ENCODE peak calls at places on chromosomes 13 and 19, in six cellular contexts. O is adrenal gland, M is right atrium auricular region, D is Panc1, I is breast epithelium, S is heart right ventricle. F is an unnamed sample. For H3K4me1, the result is how much of the 10 kb centered on the place peaks cover.

GRCh38 chr19:57269515-57270250 is 10.6 kb upstream of the ZNF460 start:
- DNase-seq in O (no peak), M (no peak), D (no peak), I (no peak), S (no peak), F (no peak)

GRCh38 chr19:6424190-6424938 is at the start of gene KHSRP:
- DNase-seq in O (no peak), M (no peak), D (no peak), I (no peak), S (no peak), F (no peak)

GRCh38 chr19:29429021-29429420 is 96.8 kb upstream of the VSTM2B start:
- DNase-seq in O (no peak), M (no peak), D (no peak), I (no peak), S (no peak), F (no peak)

GRCh38 chr13:83352391-83352790 is 529.9 kb downstream of the SLITRK1 start:
- DNase-seq in O (no peak), M (no peak), D (no peak), I (no peak), S (no peak), F (no peak)

GRCh38 chr13:95067303-95067702 is 233.9 kb downstream of the ABCC4 start:
- DNase-seq in O (no peak), M (no peak), D (no peak), I (no peak), S (no peak), F (no peak)

GRCh38 chr13:27403252-27403678 is 21.2 kb upstream of the GTF3A start:
- DNase-seq in O (no peak), M (no peak), D (no peak), I (no peak), S (no peak), F (no peak)

GRCh38 chr13:102879793-102880499 is 34.1 kb downstream of the ERCC5 start:
- DNase-seq in O (no peak), M (no peak), D (no peak), I (no peak), S (peak), F (no peak)

GRCh38 chr13:31267126-31267784 is 67.5 kb downstream of the B3GLCT start:
- DNase-seq in O (no peak), M (no peak), D (no peak), I (no peak), S (peak), F (no peak)

GRCh38 chr13:27131906-27132305 is 39.7 kb downstream of the USP12 start:
- DNase-seq in O (no peak), M (no peak), D (no peak), I (no peak), S (no peak), F (no peak)

GRCh38 chr19:45500918-45501729 is 2.9 kb downstream of the PPM1N start:
- DNase-seq in O (no peak), M (no peak), D (no peak), I (no peak), S (no peak), F (no peak)

GRCh38 chr19:47848871-47849473 is 10.1 kb upstream of the TPRX2 start:
- DNase-seq in O (peak), M (no peak), D (no peak), I (no peak), S (no peak), F (no peak)

GRCh38 chr13:67299072-67299635 is 69.0 kb upstream of the PCDH9 start:
- DNase-seq in O (no peak), M (no peak), D (no peak), I (no peak), S (no peak), F (no peak)

GRCh38 chr19:45763691-45764294 is 5.3 kb downstream of the SIX5 start:
- DNase-seq in O (no peak), M (no peak), D (no peak), I (no peak), S (no peak), F (no peak)

GRCh38 chr13:92355213-92355612 is 871.4 kb upstream of the GPC6 start:
- DNase-seq in O (no peak), M (no peak), D (no peak), I (no peak), S (no peak), F (no peak)

DNA sequence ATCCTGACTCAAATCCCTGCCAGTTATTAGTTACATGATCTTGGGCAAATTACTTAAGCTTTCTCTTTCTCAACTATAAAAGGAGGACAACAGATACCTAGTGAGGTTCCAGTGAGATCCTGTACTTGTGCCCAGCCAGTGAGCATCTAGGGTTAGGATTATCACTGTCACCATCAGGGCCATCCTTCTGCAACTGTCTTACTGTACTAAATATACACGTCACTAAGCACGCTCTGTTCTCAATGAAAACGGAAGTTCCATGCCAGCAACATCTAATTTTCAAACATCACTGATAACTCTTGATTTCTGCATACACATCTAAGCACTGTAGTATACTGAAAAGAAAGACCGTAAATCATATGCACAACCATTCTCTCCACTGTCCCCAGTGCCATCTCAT is 70.0 kb downstream of the FOXO1 start:
- DNase-seq in O (peak), M (no peak), D (no peak), I (no peak), S (no peak), F (no peak)
- H3K4me1 ChIP-seq in O (under half), M (under half), D (under half), I (under half), S (half or more), F (under half)

GRCh38 chr19:19459099-19459498 is 53.6 kb downstream of the GATAD2A start:
- DNase-seq in O (no peak), M (no peak), D (no peak), I (no peak), S (no peak), F (no peak)
- H3K4me1 ChIP-seq in O (under half), M (half or more), D (under half), I (under half), S (half or more), F (half or more)

GRCh38 chr13:98534821-98535220 is 42.1 kb downstream of the STK24 start:
- DNase-seq in O (no peak), M (no peak), D (no peak), I (no peak), S (no peak), F (no peak)
- H3K4me1 ChIP-seq in O (under half), M (half or more), D (under half), I (under half), S (half or more), F (under half)

GRCh38 chr13:110287031-110287828 is 19.7 kb downstream of the COL4A1 start:
- DNase-seq in O (no peak), M (peak), D (no peak), I (no peak), S (no peak), F (no peak)
- H3K4me1 ChIP-seq in O (under half), M (half or more), D (under half), I (under half), S (half or more), F (half or more)

GRCh38 chr13:98486412-98486811 is 90.5 kb downstream of the STK24 start:
- DNase-seq in O (no peak), M (no peak), D (no peak), I (no peak), S (no peak), F (no peak)

GRCh38 chr13:98484289-98485219 is 92.4 kb downstream of the STK24 start:
- DNase-seq in O (peak), M (peak), D (peak), I (peak), S (peak), F (peak)

GRCh38 chr13:98487016-98487415 is 89.9 kb downstream of the STK24 start:
- DNase-seq in O (no peak), M (no peak), D (no peak), I (no peak), S (no peak), F (no peak)

GRCh38 chr13:98483636-98484288 is 93.1 kb downstream of the STK24 start:
- DNase-seq in O (no peak), M (no peak), D (no peak), I (no peak), S (no peak), F (no peak)

DNA sequence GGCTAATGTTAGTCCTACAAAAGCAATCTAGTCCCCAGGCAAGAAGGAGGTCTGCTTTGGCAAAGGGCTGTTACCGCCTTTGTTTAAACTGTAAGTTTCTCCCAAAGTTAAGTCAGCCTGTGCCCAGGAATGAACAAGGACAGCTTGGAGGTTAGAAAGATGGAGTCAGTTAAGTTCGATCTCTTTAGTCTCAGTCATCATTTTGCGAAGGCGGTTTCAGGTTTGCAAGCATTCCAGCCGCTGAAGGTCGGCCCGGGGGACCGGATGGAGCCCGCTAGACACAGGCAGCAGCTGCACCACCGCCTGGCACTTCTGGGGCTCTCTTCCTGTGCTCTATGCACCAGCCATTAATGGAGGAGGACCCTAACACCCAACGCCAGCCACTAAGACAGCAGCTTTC is 91.3 kb downstream of the STK24 start:
- DNase-seq in O (no peak), M (no peak), D (no peak), I (no peak), S (no peak), F (no peak)
- H3K4me1 ChIP-seq in O (under half), M (half or more), D (under half), I (under half), S (half or more), F (under half)

GRCh38 chr19:1241417-1242095 is at the start of gene ATP5F1D:
- DNase-seq in O (peak), M (peak), D (no peak), I (peak), S (peak), F (no peak)
- H3K4me1 ChIP-seq in O (half or more), M (half or more), D (under half), I (under half), S (half or more), F (half or more)

DNA sequence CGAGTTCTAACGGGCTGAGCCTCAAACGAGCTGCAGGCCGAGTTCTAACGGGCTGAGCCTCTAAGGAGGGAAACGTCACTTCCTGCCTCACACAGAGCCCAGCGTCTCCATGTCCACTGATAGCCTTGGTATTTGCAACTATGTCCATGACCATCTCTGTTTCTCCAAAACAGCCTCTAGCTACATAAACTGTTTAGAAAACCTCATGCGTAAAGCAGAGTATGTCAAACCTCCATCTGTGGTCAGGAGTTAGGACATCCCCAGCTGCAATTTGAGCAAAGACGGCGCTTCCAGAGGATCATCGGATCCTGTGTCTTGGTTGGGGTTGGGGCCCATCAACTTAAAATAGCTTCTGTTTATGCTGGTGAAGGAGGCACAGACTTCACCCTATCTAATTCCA is 20.8 kb downstream of the RASA3 start:
- DNase-seq in O (no peak), M (peak), D (no peak), I (no peak), S (no peak), F (no peak)
- H3K4me1 ChIP-seq in O (under half), M (under half), D (half or more), I (under half), S (under half), F (under half)

GRCh38 chr13:26020536-26021290 is 31.1 kb downstream of the SHISA2 start:
- DNase-seq in O (no peak), M (no peak), D (no peak), I (no peak), S (no peak), F (no peak)
- H3K4me1 ChIP-seq in O (under half), M (under half), D (under half), I (under half), S (half or more), F (under half)